ENCODE peak calls at places on chromosomes 2 and 18, in five cellular contexts. K is mammary epithelial cell, D is sigmoid colon, E is left lung, V is upper lobe of left lung. T is an unnamed sample.

GRCh38 chr2:41847744-41848441 is 199.9 kb upstream of the PKDCC start:
- DNase-seq in V (no peak), K (peak; percentile 37), D (no peak), E (no peak), T (no peak)

GRCh38 chr2:10584242-10584753 is 105.5 kb downstream of the NOL10 start:
- DNase-seq in E (no peak), K (peak; percentile 20), D (no peak), V (no peak), T (no peak)

GRCh38 chr2:73985318-73986084 is 791 bp downstream of the TET3 start:
- DNase-seq in E (peak; percentile 91), V (peak; percentile 89), D (peak; percentile 72), K (no peak), T (peak; percentile 63)

GRCh38 chr2:147364597-147364996 is 480.2 kb upstream of the ACVR2A start:
- DNase-seq in K (no peak), V (no peak), D (no peak), E (no peak), T (no peak)

GRCh38 chr2:204019572-204020501 is 83.3 kb downstream of the ICOS start:
- DNase-seq in D (no peak), V (no peak), K (peak; percentile 96), E (no peak), T (no peak)

GRCh38 chr2:3628800-3629199 is 29.2 kb upstream of the ALLC start:
- DNase-seq in D (peak; percentile 65), K (peak; percentile 10), E (peak; percentile 67), V (peak; percentile 57), T (no peak)

GRCh38 chr2:106094101-106094860 is 99.8 kb downstream of the UXS1 start:
- DNase-seq in E (no peak), D (no peak), K (no peak), V (no peak), T (peak; percentile 65)

GRCh38 chr18:56835331-56835730 is 184.2 kb downstream of the WDR7 start:
- DNase-seq in E (no peak), V (no peak), D (no peak), K (no peak), T (no peak)

GRCh38 chr2:17470855-17471641 is 47.2 kb downstream of the RAD51AP2 start:
- DNase-seq in D (no peak), V (no peak), K (peak; percentile 66), E (no peak), T (no peak)

GRCh38 chr18:56431551-56431950 is 206.8 kb downstream of the TXNL1 start:
- DNase-seq in K (peak; percentile 89), D (no peak), V (no peak), E (no peak), T (no peak)

GRCh38 chr2:28164280-28164801 is 228.3 kb upstream of the FOSL2 start:
- DNase-seq in E (no peak), K (no peak), D (peak; percentile 67), V (no peak), T (no peak)

GRCh38 chr2:9889812-9890261 is 46.6 kb downstream of the TAF1B start:
- DNase-seq in E (no peak), V (no peak), K (no peak), D (no peak), T (no peak)

GRCh38 chr18:8661754-8662573 is 43.4 kb upstream of the MTCL1 start:
- DNase-seq in V (peak; percentile 62), K (peak; percentile 36), D (no peak), E (no peak), T (no peak)

GRCh38 chr18:55321268-55322175 is 266.5 kb downstream of the TCF4 start:
- DNase-seq in V (peak; percentile 95), K (peak; percentile 79), E (peak; percentile 94), D (peak; percentile 95), T (no peak)

GRCh38 chr18:64202836-64203235 is 53.9 kb upstream of the LINC00305 start:
- DNase-seq in D (no peak), K (no peak), V (no peak), E (no peak), T (no peak)

GRCh38 chr2:79604748-79605147 is 91.9 kb downstream of the CTNNA2 start:
- DNase-seq in V (no peak), K (no peak), D (no peak), E (no peak), T (no peak)

GRCh38 chr2:27756544-27757498 is 14.7 kb upstream of the MRPL33 start:
- DNase-seq in E (no peak), K (no peak), V (no peak), D (no peak), T (no peak)

GRCh38 chr2:8573234-8573941 is 108.5 kb upstream of the ID2 start:
- DNase-seq in D (peak; percentile 60), V (no peak), E (no peak), K (no peak), T (no peak)

GRCh38 chr2:145682536-145683157 is 1162.7 kb upstream of the ZEB2 start:
- DNase-seq in V (no peak), K (peak; percentile 80), D (no peak), E (no peak), T (no peak)

GRCh38 chr18:13625355-13625754 is 101.0 kb downstream of the FAM210A start:
- DNase-seq in V (no peak), D (no peak), E (no peak), K (no peak), T (no peak)

GRCh38 chr18:12336251-12336650 is 28.2 kb downstream of the TUBB6 start:
- DNase-seq in K (peak; percentile 54), D (peak; percentile 27), E (no peak), V (no peak), T (no peak)

GRCh38 chr18:12335503-12335902 is 27.5 kb downstream of the TUBB6 start:
- DNase-seq in E (no peak), D (peak; percentile 46), K (no peak), V (peak; percentile 54), T (no peak)

GRCh38 chr18:12334280-12335262 is 26.5 kb downstream of the TUBB6 start:
- DNase-seq in D (peak; percentile 80), E (no peak), K (no peak), V (no peak), T (no peak)

GRCh38 chr18:12336887-12337286 is 28.8 kb downstream of the TUBB6 start:
- DNase-seq in D (no peak), K (peak; percentile 68), V (no peak), E (no peak), T (no peak)

DNA sequence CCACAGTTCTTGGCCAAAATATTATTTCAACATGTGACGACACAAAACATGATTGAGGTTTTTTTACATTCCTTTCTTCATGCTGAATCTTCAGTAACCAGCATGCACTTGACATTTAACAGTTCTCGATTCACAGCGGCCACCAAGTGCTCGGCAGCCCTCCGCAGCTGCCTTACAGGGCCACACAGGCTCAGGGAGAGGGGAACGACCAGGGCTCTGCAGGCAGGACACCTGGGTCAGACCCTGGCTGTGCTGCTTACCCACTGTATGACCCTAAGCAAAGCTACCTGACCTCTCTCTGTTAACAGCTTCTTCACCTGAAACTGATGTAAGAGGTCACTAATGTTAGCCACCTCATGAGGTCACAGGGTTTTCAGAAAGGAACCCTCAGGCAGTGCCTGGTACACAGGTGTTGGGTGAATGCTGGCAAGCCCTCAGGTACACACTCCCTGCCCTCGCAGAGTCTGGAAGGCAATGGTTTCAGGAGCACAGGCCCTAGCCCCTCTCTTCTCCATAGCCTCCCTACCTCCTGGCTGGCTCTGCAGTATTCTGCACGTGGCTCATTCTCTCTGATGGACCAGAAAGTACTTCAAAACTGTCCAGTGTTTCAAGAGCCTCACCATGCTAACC is 25.7 kb downstream of the TUBB6 start:
- DNase-seq in D (peak; percentile 55), V (no peak), K (no peak), E (no peak), T (no peak)
- H3K9me3 ChIP-seq in D (no peaks in the 10 kb centered on the region), V (no peaks in the 10 kb centered on the region), K (no peaks in the 10 kb centered on the region), E (no peaks in the 10 kb centered on the region), T (no peaks in the 10 kb centered on the region)

GRCh38 chr18:79918089-79919011 is 33.1 kb downstream of the SLC66A2 start:
- DNase-seq in K (no peak), V (no peak), D (peak; percentile 37), E (peak; percentile 75), T (no peak)

GRCh38 chr18:79916546-79917350 is 34.7 kb downstream of the SLC66A2 start:
- DNase-seq in E (peak; percentile 71), D (peak; percentile 56), V (peak; percentile 68), K (no peak), T (no peak)

GRCh38 chr18:79917351-79918088 is 33.9 kb downstream of the SLC66A2 start:
- DNase-seq in E (peak; percentile 68), D (peak; percentile 53), K (no peak), V (peak; percentile 62), T (no peak)

GRCh38 chr18:79916128-79916494 is 35.3 kb downstream of the SLC66A2 start:
- DNase-seq in D (no peak), K (no peak), E (no peak), V (no peak), T (no peak)

DNA sequence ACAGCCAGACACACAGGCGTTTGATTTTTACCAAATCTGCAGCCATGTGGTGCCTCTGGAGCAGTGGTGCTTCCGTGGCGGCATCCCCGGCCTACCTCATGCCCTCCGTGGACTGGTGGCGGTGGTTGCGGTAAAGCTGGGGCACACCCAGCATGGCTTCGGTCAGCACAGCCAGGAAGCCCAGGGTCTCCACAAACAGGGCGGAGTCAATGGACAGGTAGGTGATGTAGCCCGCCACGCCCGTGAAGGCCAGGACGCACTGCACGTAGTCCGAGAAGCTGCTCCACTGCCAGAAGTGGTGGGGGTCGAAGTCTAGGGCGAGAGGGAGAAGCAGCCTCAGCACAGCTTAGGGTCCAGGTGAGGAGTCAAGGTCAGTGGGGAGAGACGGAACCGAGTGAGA is 32.4 kb downstream of the SLC66A2 start:
- DNase-seq in K (no peak), E (peak; percentile 69), D (peak; percentile 64), V (no peak), T (no peak)
- H3K9me3 ChIP-seq in K (peaks cover 2% of the 10 kb centered on the region), E (peaks cover 11% of the 10 kb centered on the region), D (no peaks in the 10 kb centered on the region), V (no peaks in the 10 kb centered on the region), T (no peaks in the 10 kb centered on the region)

GRCh38 chr18:78571063-78571785 is 408.4 kb upstream of the SALL3 start:
- DNase-seq in D (no peak), E (no peak), V (no peak), K (no peak), T (no peak)
- H3K9me3 ChIP-seq in D (no peaks in the 10 kb centered on the region), E (peaks cover 49% of the 10 kb centered on the region), V (no peaks in the 10 kb centered on the region), K (peaks cover 47% of the 10 kb centered on the region), T (no peaks in the 10 kb centered on the region)

DNA sequence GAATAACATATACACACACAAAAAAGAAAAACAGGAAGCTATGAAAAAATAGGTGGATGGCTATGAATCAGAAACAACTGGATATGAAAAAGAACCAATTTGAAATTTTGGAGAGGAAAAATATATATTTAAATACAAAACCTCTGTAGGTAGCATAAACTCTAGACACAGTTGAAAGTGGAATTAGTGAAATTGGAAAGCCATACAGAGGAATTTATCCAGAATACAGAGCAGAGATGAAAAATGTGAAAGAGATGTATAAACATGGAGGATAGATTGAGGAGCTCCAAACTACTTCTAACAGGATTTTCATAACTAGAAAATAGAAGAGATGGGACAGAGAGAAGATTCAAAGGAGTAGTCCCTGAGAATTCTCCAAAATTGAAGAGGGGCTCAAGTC is 168.8 kb downstream of the SEPTIN10 start:
- DNase-seq in E (no peak), D (no peak), K (no peak), V (no peak), T (no peak)
- H3K9me3 ChIP-seq in E (peaks cover 45% of the 10 kb centered on the region), D (no peaks in the 10 kb centered on the region), K (peaks cover 4% of the 10 kb centered on the region), V (peaks cover 7% of the 10 kb centered on the region), T (peaks cover 3% of the 10 kb centered on the region)

T was measured in T-helper 17 cell.